ENCODE peak calls at places on chromosomes 6 and 20, in five cellular contexts. One of them, this sample, is unnamed.
A peak's percentile ranks its signal among the peaks of the same experiment; 100 is the strongest.

GRCh38 chr6:157860505-157860991 is 37.5 kb downstream of the SNX9 start:
- DNase-seq in ovary: no peak
- DNase-seq in HCT116: no peak
- DNase-seq in heart left ventricle: no peak
- DNase-seq in A549: no peak
- DNase-seq in this sample: no peak

GRCh38 chr6:17473554-17473953 is 80.2 kb downstream of the CAP2 start:
- DNase-seq in ovary: no peak
- DNase-seq in heart left ventricle: no peak
- DNase-seq in A549: no peak
- DNase-seq in HCT116: no peak
- DNase-seq in this sample: no peak

GRCh38 chr6:107033136-107033535 is 5.1 kb downstream of the MTRES1 start:
- DNase-seq in HCT116: no peak
- DNase-seq in ovary: no peak
- DNase-seq in heart left ventricle: no peak
- DNase-seq in A549: no peak
- DNase-seq in this sample: no peak

GRCh38 chr20:32829291-32830005 is 9.7 kb downstream of the MAPRE1 start:
- DNase-seq in ovary: no peak
- DNase-seq in HCT116: no peak
- DNase-seq in A549: no peak
- DNase-seq in heart left ventricle: no peak
- DNase-seq in this sample: no peak

GRCh38 chr6:134035823-134036296 is 16.6 kb downstream of the SLC2A12 start:
- DNase-seq in ovary: no peak
- DNase-seq in HCT116: peak; percentile 88
- DNase-seq in heart left ventricle: no peak
- DNase-seq in A549: peak; percentile 11
- DNase-seq in this sample: no peak

GRCh38 chr6:32271427-32271826 is 47.6 kb upstream of the NOTCH4 start:
- DNase-seq in A549: no peak
- DNase-seq in HCT116: no peak
- DNase-seq in ovary: no peak
- DNase-seq in heart left ventricle: no peak
- DNase-seq in this sample: no peak

GRCh38 chr6:108083349-108083748 is 8.8 kb upstream of the OSTM1 start:
- DNase-seq in ovary: no peak
- DNase-seq in heart left ventricle: no peak
- DNase-seq in HCT116: no peak
- DNase-seq in A549: no peak
- DNase-seq in this sample: no peak

GRCh38 chr20:62722627-62723026 is 14.0 kb downstream of the NTSR1 start:
- DNase-seq in HCT116: no peak
- DNase-seq in A549: no peak
- DNase-seq in heart left ventricle: no peak
- DNase-seq in ovary: no peak
- DNase-seq in this sample: no peak

GRCh38 chr6:139376604-139377218 is 2.3 kb upstream of the CITED2 start:
- DNase-seq in heart left ventricle: peak; percentile 58
- DNase-seq in ovary: peak; percentile 87
- DNase-seq in HCT116: no peak
- DNase-seq in A549: peak; percentile 8
- DNase-seq in this sample: peak; percentile 66

GRCh38 chr20:48360338-48360698 is 467.5 kb downstream of the PREX1 start:
- DNase-seq in A549: no peak
- DNase-seq in heart left ventricle: no peak
- DNase-seq in HCT116: no peak
- DNase-seq in ovary: no peak
- DNase-seq in this sample: no peak

GRCh38 chr6:30156262-30156599 is 4.8 kb downstream of the TRIM10 start:
- DNase-seq in A549: peak; percentile 25
- DNase-seq in HCT116: peak; percentile 82
- DNase-seq in ovary: no peak
- DNase-seq in heart left ventricle: peak; percentile 58
- DNase-seq in this sample: peak; percentile 36

GRCh38 chr6:92559002-92559401 is 860.4 kb downstream of the EPHA7 start:
- DNase-seq in heart left ventricle: no peak
- DNase-seq in ovary: no peak
- DNase-seq in A549: no peak
- DNase-seq in HCT116: no peak
- DNase-seq in this sample: no peak

DNA sequence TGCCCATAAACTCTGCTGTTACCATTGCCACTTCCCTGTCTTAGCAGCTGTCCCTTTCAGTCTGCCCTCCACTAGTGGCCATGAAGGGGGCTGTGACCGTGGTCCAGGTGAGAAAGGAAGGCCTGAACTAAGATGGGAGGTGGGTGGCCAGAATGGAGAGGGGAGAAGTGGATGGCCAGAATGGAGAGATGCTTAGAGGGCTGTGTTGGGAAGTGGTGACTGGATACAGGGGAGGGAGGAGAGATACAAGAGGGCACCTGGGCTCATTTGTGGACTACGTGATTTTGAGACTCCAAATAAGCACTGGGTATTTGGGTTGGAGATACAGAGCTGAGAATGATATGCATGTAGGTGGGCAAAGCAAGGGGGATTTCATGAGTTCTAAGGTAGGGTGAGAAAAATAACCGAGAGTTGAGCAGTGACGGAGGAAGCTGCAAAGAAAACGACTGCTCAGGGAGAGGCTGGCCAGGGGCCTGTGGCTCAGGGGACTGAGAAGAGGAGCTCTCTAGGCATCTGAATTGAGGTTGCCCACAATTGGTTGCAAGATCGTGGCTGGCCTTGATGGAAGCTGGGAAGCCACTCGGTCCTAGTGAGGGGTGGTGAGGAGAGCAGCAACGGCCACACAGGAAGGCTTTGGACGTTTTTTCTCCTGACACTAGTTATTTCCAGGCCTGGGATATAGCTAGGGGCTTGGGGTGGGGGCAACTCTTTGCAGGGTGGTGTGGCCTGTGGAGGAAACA is 36.9 kb downstream of the PANK2 start:
- DNase-seq in HCT116: no peak
- DNase-seq in A549: no peak
- DNase-seq in ovary: no peak
- DNase-seq in heart left ventricle: no peak
- DNase-seq in this sample: no peak
- TF ChIP-seq POLR2A in HCT116: no peak
- TF ChIP-seq POLR2A in A549: no peak
- TF ChIP-seq POLR2A in ovary: no peak
- TF ChIP-seq POLR2A in heart left ventricle: no peak
- TF ChIP-seq POLR2A in this sample: no peak

DNA sequence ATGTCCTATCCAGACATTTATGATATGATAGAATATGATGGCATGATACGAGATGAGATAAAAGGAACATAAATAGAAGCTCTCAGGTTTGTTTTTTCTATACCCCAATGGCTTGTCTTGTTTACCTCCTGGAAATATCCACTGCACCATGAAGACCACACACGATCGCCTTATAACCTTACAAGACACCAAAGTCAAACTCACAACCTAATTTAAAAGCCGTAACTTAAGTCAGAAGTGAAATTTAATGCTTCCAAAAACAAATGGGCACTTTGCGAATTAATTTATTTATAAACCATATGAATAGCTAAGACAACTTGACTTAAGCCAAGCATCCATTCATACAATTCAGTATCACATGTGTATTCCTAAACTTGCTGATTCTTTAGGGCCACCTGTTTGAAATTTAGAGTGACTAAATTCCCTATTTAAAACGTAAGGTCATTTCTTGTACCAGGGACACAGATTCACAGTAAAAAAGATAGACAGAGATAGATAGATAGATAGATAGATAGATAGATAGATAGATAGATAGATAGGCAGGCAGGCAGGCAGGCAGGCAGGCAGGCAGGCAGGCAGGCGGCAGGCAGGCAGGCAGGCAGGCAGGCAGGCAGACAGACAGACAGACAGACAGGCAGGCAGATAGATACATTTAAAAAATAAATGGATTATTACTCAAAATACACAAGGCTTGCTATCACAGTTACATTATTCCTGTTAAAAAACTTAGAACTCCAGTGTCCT is 54.4 kb downstream of the AGPAT4 start:
- DNase-seq in ovary: no peak
- DNase-seq in HCT116: no peak
- DNase-seq in A549: no peak
- DNase-seq in heart left ventricle: no peak
- DNase-seq in this sample: no peak
- TF ChIP-seq POLR2A in ovary: no peak
- TF ChIP-seq POLR2A in HCT116: no peak
- TF ChIP-seq POLR2A in A549: no peak
- TF ChIP-seq POLR2A in heart left ventricle: no peak
- TF ChIP-seq POLR2A in this sample: no peak

DNA sequence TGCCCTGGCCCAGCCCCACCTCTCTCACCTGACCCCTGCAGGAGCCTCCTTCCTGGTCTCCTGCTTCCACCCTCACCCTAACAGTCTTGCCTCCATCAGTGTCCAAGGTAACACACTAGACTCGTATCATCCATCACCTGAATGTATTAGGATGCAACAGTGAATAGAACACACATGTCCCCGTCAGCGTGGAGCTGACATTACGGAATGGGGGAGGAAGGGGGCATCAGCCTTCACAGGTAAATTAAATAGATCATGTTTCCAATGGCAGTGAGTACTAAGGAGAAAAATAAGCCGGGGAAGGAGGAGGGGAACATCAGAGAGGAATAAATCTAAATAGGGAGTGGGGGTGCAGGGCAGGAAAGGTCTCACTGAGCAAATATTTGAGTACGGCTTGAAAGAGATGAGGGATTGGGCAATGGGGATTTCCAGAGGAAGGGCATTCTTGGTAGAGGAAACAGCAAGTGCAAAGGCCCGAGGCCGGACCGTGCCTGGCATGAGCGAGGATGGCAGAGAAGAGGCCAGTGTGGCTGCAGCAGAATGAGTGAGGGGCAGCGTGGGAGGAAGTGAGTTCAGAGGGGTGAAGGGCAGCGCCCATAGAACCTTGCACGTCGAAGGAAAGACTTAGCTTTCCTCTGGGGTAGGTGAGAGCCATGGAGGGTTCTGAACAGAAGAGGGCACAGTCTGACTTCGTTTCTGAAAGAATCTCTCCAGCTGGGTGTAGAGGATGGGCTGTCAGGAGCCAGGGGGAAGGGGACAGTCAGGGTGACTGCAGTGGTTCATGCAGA is 110.1 kb upstream of the PTPN1 start:
- DNase-seq in heart left ventricle: no peak
- DNase-seq in A549: no peak
- DNase-seq in HCT116: no peak
- DNase-seq in ovary: no peak
- DNase-seq in this sample: no peak
- TF ChIP-seq POLR2A in heart left ventricle: no peak
- TF ChIP-seq POLR2A in A549: no peak
- TF ChIP-seq POLR2A in HCT116: no peak
- TF ChIP-seq POLR2A in ovary: no peak
- TF ChIP-seq POLR2A in this sample: no peak

DNA sequence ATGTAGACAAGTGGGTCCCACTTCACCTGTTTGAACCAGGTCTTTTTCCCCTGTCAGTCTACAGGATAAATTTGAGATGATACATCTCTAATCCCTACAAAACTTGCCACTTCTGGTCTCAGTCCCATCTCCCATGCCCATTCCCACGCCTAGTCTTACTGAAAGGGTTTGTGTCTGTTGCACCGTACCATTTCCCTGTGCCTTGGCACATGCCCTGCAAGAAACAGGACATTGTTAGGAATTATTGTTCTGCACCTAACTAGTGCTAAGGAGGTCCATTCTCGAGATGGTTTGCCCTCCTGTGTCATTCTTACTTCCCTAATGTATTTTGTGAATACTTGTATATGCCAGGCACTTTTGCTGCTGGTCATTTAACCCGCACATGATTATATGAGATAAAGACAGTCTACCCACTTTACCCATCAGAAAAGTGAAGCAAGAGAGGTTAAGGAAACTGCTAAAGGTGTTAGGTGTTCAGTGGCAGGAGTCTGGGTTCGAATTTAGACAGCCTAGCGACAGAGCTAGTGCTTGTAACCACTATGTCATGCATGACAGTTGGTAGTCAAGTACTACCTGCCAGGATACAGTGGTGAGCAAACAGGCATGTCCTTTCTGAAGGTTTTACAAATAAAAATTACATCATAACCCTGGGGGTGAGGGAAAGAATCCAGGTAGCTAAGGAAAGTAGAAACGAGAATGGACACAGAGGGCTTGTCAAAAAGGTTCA is 12.7 kb downstream of the FAM217A start:
- DNase-seq in A549: no peak
- DNase-seq in HCT116: no peak
- DNase-seq in heart left ventricle: no peak
- DNase-seq in ovary: no peak
- DNase-seq in this sample: no peak
- TF ChIP-seq POLR2A in A549: no peak
- TF ChIP-seq POLR2A in HCT116: no peak
- TF ChIP-seq POLR2A in heart left ventricle: no peak
- TF ChIP-seq POLR2A in ovary: no peak
- TF ChIP-seq POLR2A in this sample: no peak

DNA sequence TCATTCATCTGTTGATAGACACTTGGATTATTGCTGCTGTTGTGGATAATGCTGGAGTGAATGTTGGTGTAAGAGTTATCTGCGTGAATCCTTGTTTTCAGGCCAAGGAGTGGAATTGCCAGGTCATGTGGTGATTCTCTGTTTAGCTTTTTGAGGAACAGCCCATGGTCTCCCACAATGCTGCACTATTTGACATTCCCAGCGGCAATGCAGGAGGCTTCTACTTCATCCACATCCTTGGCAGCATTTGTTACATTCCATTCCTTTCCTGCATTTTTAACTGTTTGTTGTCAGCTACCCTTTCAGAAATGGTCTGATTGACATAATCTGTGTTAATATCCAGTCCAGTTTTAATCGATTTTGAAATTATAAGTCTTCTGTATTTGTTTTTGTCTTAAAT is 51.7 kb upstream of the CLDN20 start:
- DNase-seq in A549: no peak
- DNase-seq in heart left ventricle: no peak
- DNase-seq in ovary: no peak
- DNase-seq in HCT116: no peak
- DNase-seq in this sample: no peak
- TF ChIP-seq POLR2A in A549: no peak
- TF ChIP-seq POLR2A in heart left ventricle: no peak
- TF ChIP-seq POLR2A in ovary: no peak
- TF ChIP-seq POLR2A in HCT116: no peak
- TF ChIP-seq POLR2A in this sample: no peak

GRCh38 chr20:50673146-50673830 is 18.1 kb downstream of the RIPOR3 start:
- DNase-seq in ovary: no peak
- DNase-seq in heart left ventricle: peak; percentile 36
- DNase-seq in A549: no peak
- DNase-seq in HCT116: no peak
- DNase-seq in this sample: no peak
- TF ChIP-seq POLR2A in ovary: no peak
- TF ChIP-seq POLR2A in heart left ventricle: no peak
- TF ChIP-seq POLR2A in A549: no peak
- TF ChIP-seq POLR2A in HCT116: no peak
- TF ChIP-seq POLR2A in this sample: no peak